ENCODE peak calls at places on chromosomes 3 and 15, in seven cellular contexts. Q is endothelial cell; O is upper lobe of right lung; R is heart left ventricle; W is A673; P is sigmoid colon; U is CD4-positive, alpha-beta T cell. S is an unnamed sample.

GRCh38 chr3:28556195-28556594 is 207.6 kb upstream of the AZI2 start:
- DNase-seq in Q (no peak), O (no peak), R (no peak), W (no peak), P (no peak), U (no peak), S (no peak)

GRCh38 chr15:33724321-33725036 is 243.8 kb upstream of the CHRM5 start:
- DNase-seq in Q (no peak), O (no peak), R (no peak), W (no peak), P (no peak), U (no peak), S (no peak)

GRCh38 chr3:156098437-156099035 is 21.8 kb upstream of the KCNAB1 start:
- DNase-seq in Q (no peak), O (no peak), R (no peak), W (no peak), P (no peak), U (no peak), S (peak; percentile 37)

GRCh38 chr3:133881987-133882825 is 13.5 kb downstream of the RAB6B start:
- DNase-seq in Q (no peak), O (peak; percentile 36), R (no peak), W (no peak), P (no peak), U (no peak), S (no peak)

GRCh38 chr3:80733522-80734176 is 965.9 kb upstream of the ROBO1 start:
- DNase-seq in Q (peak; percentile 56), O (no peak), R (no peak), W (no peak), P (no peak), U (no peak), S (no peak)

GRCh38 chr3:173465112-173465511 is 67.6 kb downstream of the NLGN1 start:
- DNase-seq in Q (no peak), O (no peak), R (no peak), W (peak; percentile 39), P (no peak), U (no peak), S (no peak)

GRCh38 chr3:162193148-162193547 is 696.5 kb downstream of the OTOL1 start:
- DNase-seq in Q (no peak), O (no peak), R (no peak), W (no peak), P (no peak), U (no peak), S (no peak)

GRCh38 chr15:88393719-88394519 is 73.3 kb downstream of the MRPL46 start:
- DNase-seq in Q (no peak), O (no peak), R (no peak), W (no peak), P (no peak), U (no peak), S (no peak)

GRCh38 chr3:102182162-102182561 is 252.7 kb upstream of the ZPLD1 start:
- DNase-seq in Q (no peak), O (no peak), R (no peak), W (peak; percentile 50), P (no peak), U (no peak), S (no peak)

GRCh38 chr15:52148409-52148808 is 35.8 kb upstream of the BCL2L10 start:
- DNase-seq in Q (no peak), O (no peak), R (no peak), W (no peak), P (no peak), U (no peak), S (no peak)

GRCh38 chr3:197463279-197463678 is 92.5 kb downstream of the BDH1 start:
- DNase-seq in Q (no peak), O (no peak), R (no peak), W (no peak), P (no peak), U (no peak), S (no peak)

GRCh38 chr3:197881601-197882000 is 68.4 kb upstream of the RPL35A start:
- DNase-seq in Q (no peak), O (no peak), R (no peak), W (peak; percentile 89), P (no peak), U (no peak), S (no peak)

GRCh38 chr3:98901465-98902174 is at the start of gene DCBLD2:
- DNase-seq in Q (peak; percentile 99), O (peak; percentile 98), R (peak; percentile 99), W (peak; percentile 100), P (peak; percentile 99), U (peak; percentile 81), S (peak; percentile 99)

GRCh38 chr3:98903099-98903498 is 1.6 kb upstream of the DCBLD2 start:
- DNase-seq in Q (no peak), O (no peak), R (no peak), W (no peak), P (no peak), U (no peak), S (no peak)

GRCh38 chr3:98906230-98906629 is 4.7 kb upstream of the DCBLD2 start:
- DNase-seq in Q (no peak), O (no peak), R (no peak), W (no peak), P (no peak), U (no peak), S (no peak)

GRCh38 chr3:98902341-98902740 is 846 bp upstream of the DCBLD2 start:
- DNase-seq in Q (no peak), O (no peak), R (no peak), W (no peak), P (no peak), U (no peak), S (peak; percentile 4)

GRCh38 chr3:98903705-98904481 is 2.4 kb upstream of the DCBLD2 start:
- DNase-seq in Q (no peak), O (no peak), R (no peak), W (no peak), P (no peak), U (no peak), S (no peak)
- TF ChIP-seq CTCF in Q (no peak), O (no peak), R (no peak), W (no peak), P (no peak), U (no peak), S (no peak)

GRCh38 chr3:142028174-142028833 is 121.0 kb downstream of the TFDP2 start:
- DNase-seq in Q (peak; percentile 34), O (no peak), R (no peak), W (peak; percentile 85), P (no peak), U (no peak), S (peak; percentile 90)
- TF ChIP-seq CTCF in Q (no peak), O (no peak), R (no peak), W (no peak), P (no peak), U (no peak), S (peak; percentile 4)

DNA sequence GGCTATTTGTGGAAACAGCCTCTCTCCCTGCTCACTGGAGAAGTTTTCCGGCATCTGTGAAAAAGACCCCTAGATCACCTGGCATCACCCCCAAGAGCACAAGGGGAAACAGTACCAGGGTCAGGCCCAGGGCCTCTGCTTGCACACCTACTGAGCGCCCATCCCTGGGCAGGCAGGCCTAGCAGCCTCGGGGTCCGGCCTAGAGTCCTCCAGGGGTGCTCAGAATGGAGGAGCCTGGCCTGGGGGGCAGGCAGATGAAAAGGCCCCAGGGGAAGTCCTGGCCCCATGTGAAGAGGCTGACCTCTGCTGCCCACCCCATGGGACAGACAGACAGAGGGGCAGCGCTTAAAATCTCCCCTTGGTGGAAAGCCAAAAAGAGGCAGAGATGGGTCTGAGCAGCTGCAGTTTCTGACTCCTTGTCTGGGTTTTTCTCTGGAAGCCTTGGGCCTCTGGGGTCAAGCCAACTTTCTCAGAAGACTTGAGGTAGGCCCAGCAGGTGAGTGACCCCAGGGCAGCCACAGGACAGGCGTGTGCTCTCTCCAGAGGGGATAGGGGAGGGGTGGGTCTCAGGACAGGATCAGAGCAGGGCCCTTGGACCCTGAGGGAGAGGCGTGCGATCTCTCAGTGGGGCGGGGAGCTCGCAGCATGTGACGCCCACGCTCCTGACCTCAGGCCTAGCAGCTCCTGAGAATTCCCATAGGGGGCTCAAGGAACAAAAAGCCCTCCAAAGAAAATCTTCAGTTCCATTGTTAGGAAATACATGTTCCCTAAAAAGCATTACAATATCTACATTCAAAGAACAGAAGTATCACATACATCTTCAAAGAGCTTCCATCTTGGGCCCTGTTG is 34.5 kb upstream of the DUSP7 start:
- DNase-seq in Q (no peak), O (peak; percentile 48), R (no peak), W (no peak), P (peak; percentile 46), U (no peak), S (no peak)
- TF ChIP-seq CTCF in Q (no peak), O (no peak), R (no peak), W (no peak), P (no peak), U (no peak), S (no peak)

GRCh38 chr15:74725845-74726773 is 781 bp upstream of the CYP1A1 start:
- DNase-seq in Q (peak; percentile 57), O (peak; percentile 80), R (peak; percentile 21), W (peak; percentile 20), P (no peak), U (peak; percentile 24), S (peak; percentile 53)
- TF ChIP-seq CTCF in Q (no peak), O (no peak), R (no peak), W (no peak), P (no peak), U (no peak), S (no peak)

DNA sequence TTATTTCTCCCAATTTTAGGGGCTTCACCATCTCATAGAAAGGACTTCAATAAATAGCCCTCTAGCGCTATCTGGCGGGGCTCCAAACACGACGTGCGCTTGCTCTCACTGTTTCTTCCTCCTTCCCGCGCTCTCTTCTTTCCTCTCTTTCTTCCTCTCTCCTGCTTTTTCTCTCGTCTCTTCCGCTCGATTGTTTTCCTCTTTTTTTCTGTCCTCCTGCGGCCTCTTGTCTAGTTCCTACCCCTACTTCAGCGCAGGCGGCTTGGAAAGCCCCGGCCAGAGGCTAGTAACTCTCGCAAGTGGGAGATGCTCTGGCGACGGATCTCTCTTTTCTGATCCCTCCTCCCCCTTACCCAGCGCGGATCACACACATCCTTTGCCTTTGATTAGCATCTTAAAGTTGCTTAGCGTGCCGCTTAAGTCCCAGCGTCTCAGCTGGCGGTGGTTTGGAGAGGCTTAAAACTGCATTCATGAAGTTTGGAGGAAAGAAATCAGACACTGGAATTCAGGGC is 6.2 kb upstream of the MEIS2 start:
- DNase-seq in Q (peak; percentile 53), O (no peak), R (peak; percentile 39), W (peak; percentile 58), P (peak; percentile 85), U (no peak), S (peak; percentile 63)
- TF ChIP-seq CTCF in Q (peak; percentile 17), O (peak; percentile 31), R (no peak), W (peak; percentile 62), P (no peak), U (no peak), S (peak; percentile 52)

DNA sequence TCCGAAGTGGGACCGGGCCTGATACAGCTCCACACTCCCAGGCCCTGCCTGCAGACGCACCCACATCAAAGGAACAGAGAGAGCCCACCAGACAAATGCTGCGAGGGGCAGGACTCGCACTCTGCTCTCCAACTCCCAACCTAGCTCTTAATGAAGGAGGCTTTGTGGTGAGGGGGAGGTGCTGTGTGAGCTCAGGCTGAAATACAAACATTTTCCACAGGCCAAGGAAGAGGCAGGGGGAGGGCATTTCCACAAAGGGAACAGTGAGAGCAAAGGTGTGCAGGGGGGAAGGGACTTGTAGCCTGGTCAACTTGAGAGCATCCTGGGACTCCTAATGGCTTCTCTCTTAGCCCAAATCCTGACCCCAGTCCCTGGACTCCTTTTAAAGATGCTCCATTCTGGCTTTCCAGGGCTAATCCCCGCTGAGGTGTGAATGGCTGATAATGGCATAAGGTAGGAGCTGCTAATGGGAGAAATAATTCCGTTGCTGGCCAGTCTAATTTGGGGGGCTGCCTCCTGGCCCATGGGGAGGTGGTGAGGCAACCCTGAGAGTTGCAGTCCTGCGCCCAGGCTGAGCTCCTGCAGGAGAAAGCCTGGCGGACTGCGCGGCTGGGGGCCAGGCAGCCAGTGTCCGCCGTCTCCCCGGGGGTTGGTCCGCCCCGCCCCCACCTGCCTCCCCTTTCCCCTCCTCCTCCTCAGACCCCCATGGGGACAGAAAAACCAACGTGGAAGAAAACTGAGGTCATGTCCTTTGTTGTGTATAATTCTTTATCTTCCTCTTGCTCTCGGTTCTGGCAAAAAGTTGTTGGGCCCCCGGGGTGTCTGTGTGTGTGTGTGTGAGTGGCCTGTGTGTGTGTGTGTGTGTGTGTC is 9.5 kb downstream of the LINGO1 start:
- DNase-seq in Q (no peak), O (no peak), R (no peak), W (no peak), P (no peak), U (no peak), S (no peak)
- TF ChIP-seq CTCF in Q (no peak), O (no peak), R (no peak), W (no peak), P (no peak), U (no peak), S (no peak)

S was measured in GM12865.